ENCODE peak calls at places on chromosomes 3 and 15, in four cellular contexts. G, X, K and Q are unnamed samples.

GRCh38 chr3:136893848-136894443 is 31.9 kb downstream of the NCK1 start:
- DNase-seq in X (no peak), G (no peak), K (peak), Q (no peak)

GRCh38 chr3:146160233-146160963 is 586 bp downstream of the PLOD2 start:
- DNase-seq in G (peak), X (no peak), K (peak), Q (peak)

GRCh38 chr3:185737020-185737419 is 87.8 kb downstream of the IGF2BP2 start:
- DNase-seq in K (peak), G (no peak), X (no peak), Q (no peak)

GRCh38 chr3:133167340-133168024 is 129.3 kb downstream of the TMEM108 start:
- DNase-seq in G (no peak), X (no peak), K (no peak), Q (no peak)

GRCh38 chr15:58473720-58474119 is 41.9 kb downstream of the LIPC start:
- DNase-seq in K (peak), X (no peak), G (no peak), Q (no peak)

GRCh38 chr3:13203398-13204176 is 130.4 kb upstream of the IQSEC1 start:
- DNase-seq in G (no peak), X (peak), K (no peak), Q (no peak)

GRCh38 chr3:117610156-117610555 is 900.6 kb downstream of the TUSC7 start:
- DNase-seq in X (no peak), G (no peak), K (no peak), Q (no peak)

GRCh38 chr3:11499144-11499543 is 144.6 kb downstream of the VGLL4 start:
- DNase-seq in G (no peak), K (peak), X (no peak), Q (no peak)

GRCh38 chr3:136437006-136437405 is 186.9 kb downstream of the PCCB start:
- DNase-seq in K (no peak), G (no peak), X (no peak), Q (no peak)

GRCh38 chr15:90845201-90845949 is 23.0 kb upstream of the FURIN start:
- DNase-seq in K (peak), X (peak), G (no peak), Q (no peak)

GRCh38 chr3:184238246-184238818 is 8.9 kb downstream of the VWA5B2 start:
- DNase-seq in K (no peak), G (no peak), X (no peak), Q (no peak)

GRCh38 chr3:192082733-192083660 is 622.0 kb downstream of the PYDC2 start:
- DNase-seq in G (no peak), X (no peak), K (no peak), Q (no peak)

GRCh38 chr3:103690536-103690935 is 1255.7 kb downstream of the ZPLD1 start:
- DNase-seq in G (no peak), K (no peak), X (no peak), Q (no peak)

GRCh38 chr15:69045810-69046209 is 31.3 kb downstream of the NOX5 start:
- DNase-seq in X (no peak), G (no peak), K (peak), Q (no peak)

DNA sequence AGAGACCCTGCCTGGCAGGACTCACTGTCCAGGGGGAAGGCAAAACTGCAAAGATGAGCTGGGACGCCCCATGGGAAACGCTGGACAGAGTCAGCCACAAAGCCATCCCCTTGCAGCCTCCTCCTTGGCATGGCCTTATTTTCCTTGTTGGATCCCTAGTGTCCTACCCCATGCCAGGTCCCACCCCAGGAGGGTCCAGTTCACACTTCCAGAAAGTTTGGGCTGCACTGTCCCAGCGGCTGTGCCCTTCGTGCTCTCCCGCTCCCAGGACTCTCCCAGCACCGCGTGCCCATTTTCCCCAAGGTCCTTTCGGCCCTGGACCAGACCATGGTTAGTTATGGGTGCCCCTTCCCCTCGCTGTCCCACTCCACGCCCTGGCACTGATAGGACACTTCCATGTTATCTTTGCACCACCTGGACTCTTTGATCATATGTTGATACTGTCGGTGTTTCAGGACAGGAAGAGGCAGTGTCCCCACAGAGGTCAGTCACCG is 5.8 kb upstream of the NRROS start:
- DNase-seq in X (peak), K (no peak), G (no peak), Q (no peak)
- H3K4me3 ChIP-seq in X (no peak), K (no peak), G (no peak), Q (no peak)

DNA sequence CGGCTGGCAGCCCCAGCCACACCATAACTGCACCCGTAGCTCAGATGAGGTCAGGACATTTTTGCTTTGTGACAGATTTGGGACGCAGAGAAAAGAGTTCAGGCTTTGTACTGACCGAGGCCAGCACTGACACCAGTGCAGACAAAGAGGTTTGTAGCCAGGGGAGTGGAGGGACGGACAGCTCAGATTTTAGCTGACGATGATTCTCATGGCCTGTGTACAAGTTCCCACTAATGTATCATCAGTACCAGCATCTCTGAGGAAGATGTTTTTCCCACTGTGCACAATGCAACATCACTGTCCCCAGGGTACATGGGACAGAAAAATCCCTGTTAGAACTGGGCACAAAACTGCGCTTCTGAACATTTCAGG is 112.7 kb downstream of the SLCO3A1 start:
- DNase-seq in X (no peak), G (no peak), K (no peak), Q (no peak)
- H3K4me3 ChIP-seq in X (no peak), G (no peak), K (no peak), Q (no peak)

DNA sequence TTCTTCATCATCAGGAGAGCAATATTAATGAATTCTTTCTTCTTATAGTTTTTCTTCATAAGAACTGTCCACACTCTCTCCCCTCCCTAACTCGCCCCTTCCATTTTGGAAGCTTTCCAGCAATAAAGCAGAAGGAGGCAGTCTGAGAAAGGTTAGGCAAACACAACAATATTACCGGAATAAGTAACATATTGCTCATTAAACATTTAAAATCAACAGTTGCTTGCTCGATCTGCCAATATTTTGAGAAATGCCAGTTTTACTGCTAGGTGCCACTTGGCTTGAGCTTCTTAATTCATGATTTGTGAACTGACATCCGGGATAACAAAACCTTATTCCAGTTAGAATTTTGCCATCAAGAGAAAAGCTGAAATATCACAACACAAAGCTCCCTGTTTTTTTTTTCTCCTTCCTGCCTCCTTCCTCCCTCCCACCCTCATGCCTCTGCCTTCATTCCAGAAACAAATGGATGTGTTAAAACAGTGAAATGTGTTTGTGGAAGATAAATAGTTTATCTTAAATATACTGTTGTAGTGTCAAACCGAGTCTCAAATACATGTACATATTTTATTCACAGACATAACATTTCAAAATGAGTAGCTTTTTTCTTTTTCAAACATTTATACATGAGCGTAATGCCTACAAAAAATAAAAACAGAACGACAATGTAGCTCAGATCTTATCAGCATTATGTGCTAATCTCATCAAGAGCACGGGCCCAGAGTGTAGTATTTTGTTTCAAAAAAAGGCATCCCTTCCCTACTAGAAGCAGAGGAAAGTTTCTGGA is 253.7 kb downstream of the GAP43 start:
- DNase-seq in K (no peak), X (no peak), G (no peak), Q (no peak)
- H3K4me3 ChIP-seq in K (no peak), X (peak), G (peak), Q (peak)

GRCh38 chr3:156483426-156483825 is 71.5 kb downstream of the SSR3 start:
- DNase-seq in X (no peak), K (peak), G (no peak), Q (no peak)
- H3K4me3 ChIP-seq in X (no peak), K (peak), G (no peak), Q (no peak)

GRCh38 chr3:21750831-21751391 is at the start of gene ZNF385D:
- DNase-seq in K (peak), G (peak), X (no peak), Q (peak)

GRCh38 chr3:21751891-21752290 is 881 bp upstream of the ZNF385D start:
- DNase-seq in G (no peak), K (no peak), X (no peak), Q (no peak)

GRCh38 chr3:21752749-21753347 is 1.8 kb upstream of the ZNF385D start:
- DNase-seq in K (peak), X (no peak), G (no peak), Q (peak)

GRCh38 chr3:21747376-21747775 is 3.6 kb downstream of the ZNF385D start:
- DNase-seq in G (no peak), K (peak), X (no peak), Q (no peak)

DNA sequence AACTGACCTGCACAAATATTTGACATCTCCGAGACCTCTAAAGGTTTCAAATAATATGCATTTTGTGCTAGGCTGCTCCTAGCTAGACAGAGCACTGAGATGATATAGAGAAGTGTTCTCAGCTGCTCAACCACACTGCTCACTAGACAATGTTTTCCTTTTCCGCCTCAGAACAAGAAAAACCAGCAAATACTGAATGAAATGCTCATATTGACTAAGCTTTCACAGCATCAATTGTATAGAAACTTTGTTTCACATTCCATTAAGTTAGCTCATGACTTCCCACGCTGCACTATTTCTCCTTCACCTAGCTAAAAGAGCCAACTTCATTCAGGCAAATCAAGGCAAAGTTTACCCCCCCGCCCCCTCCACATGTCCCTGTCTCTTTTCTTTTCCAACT is 719 bp downstream of the ZNF385D start:
- DNase-seq in K (peak), G (no peak), X (no peak), Q (no peak)
- H3K4me3 ChIP-seq in K (peak), G (peak), X (no peak), Q (peak)

DNA sequence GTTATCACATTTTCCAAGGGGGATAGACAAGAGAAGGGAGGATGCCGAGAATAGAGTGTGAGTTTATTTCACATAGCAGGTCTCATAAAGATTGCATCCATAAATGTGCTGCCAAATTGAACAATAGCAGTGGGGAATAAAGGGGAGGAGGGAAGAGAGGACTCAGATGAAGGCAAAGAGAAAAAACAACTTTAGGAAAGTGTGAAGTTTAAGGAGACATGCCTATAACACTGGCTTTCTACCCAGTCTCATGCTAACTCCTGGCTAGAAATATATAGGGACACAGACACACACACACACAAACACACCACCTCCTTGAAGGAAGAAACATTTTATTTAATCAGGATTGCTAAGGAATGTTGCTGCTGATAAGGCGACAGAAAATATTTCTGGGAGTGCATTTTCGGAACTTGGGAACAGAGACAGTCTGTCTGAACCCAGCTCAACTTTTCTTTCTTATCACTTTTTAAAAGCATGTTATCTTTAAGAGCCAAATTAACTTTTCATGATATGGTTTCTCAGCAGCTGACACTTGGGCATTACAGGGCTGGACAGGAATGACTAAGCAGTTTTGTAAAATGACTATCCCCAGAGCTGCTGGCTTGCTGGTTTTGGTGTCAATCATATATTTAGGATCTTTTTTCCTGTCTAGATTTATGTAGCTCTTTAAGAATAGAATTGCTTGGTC is 402.6 kb downstream of the RBMS3 start:
- DNase-seq in G (no peak), K (peak), X (no peak), Q (no peak)
- H3K4me3 ChIP-seq in G (no peak), K (no peak), X (no peak), Q (no peak)

GRCh38 chr15:73602992-73603391 is 30.2 kb downstream of the NPTN start:
- DNase-seq in G (no peak), K (no peak), X (no peak), Q (no peak)

GRCh38 chr15:73600413-73601050 is 32.7 kb downstream of the NPTN start:
- DNase-seq in K (peak), G (no peak), X (no peak), Q (no peak)

GRCh38 chr15:73602444-73602843 is 30.7 kb downstream of the NPTN start:
- DNase-seq in K (no peak), G (no peak), X (no peak), Q (no peak)

GRCh38 chr15:73599934-73600333 is 33.3 kb downstream of the NPTN start:
- DNase-seq in G (no peak), K (peak), X (no peak), Q (no peak)

GRCh38 chr15:73601449-73602425 is 31.5 kb downstream of the NPTN start:
- DNase-seq in K (peak), X (no peak), G (peak), Q (peak)
- H3K4me3 ChIP-seq in K (no peak), X (no peak), G (no peak), Q (no peak)

DNA sequence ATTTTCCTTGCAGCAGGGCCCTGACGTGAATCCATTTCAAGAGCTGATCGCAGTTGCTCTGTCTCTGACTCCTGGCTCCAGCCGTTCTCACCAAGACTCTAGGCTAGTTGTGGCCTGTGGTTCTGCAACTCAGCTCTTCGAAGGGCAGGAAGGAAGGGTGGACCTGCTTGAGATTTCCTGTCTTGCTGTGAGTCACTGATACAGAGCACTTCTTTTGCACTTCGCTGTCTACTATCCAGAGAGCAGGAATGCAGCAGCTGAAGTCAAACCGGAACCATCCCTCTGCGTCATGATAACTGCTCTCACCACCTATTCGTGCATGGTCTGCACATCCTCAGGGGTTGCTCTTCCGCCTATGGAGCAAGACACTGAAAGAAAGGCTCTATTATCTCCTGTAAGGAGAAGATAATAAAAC is 59.7 kb downstream of the RAP2B start:
- DNase-seq in G (peak), X (peak), K (peak), Q (peak)
- H3K4me3 ChIP-seq in G (no peak), X (no peak), K (no peak), Q (no peak)